ENCODE peak calls at places on chromosomes 6 and 20, in seven cellular contexts. M is progenitor cell of endocrine pancreas, O is Panc1, A is hippocampal formation, Y is GM20000, E is HT-29, C is NCI-H2081 treated with DMSO at 0.1 percent for 48 hours. X is an unnamed sample.
A peak's percentile ranks its signal among the peaks of the same experiment; 100 is the strongest.

GRCh38 chr20:49479785-49480184 is 2.7 kb downstream of the KCNB1 start:
- DNase-seq in M (no peak), O (no peak), A (no peak), Y (no peak), E (peak; percentile 36), C (no peak), X (no peak)

GRCh38 chr6:27608916-27609883 is 136.3 kb upstream of the ZNF184 start:
- DNase-seq in M (no peak), O (peak; percentile 91), A (no peak), Y (no peak), E (peak; percentile 76), C (no peak), X (no peak)

GRCh38 chr6:135858941-135859340 is 7.4 kb downstream of the PDE7B start:
- DNase-seq in M (no peak), O (no peak), A (no peak), Y (no peak), E (no peak), C (no peak), X (no peak)

GRCh38 chr6:3252369-3252768 is 6.4 kb upstream of the PSMG4 start:
- DNase-seq in M (no peak), O (no peak), A (no peak), Y (no peak), E (no peak), C (no peak), X (no peak)

GRCh38 chr6:156731436-156731835 is 45.7 kb upstream of the ARID1B start:
- DNase-seq in M (no peak), O (no peak), A (no peak), Y (no peak), E (no peak), C (peak; percentile 32), X (peak; percentile 78)

GRCh38 chr6:41453232-41453631 is 92.9 kb upstream of the FOXP4 start:
- DNase-seq in M (no peak), O (no peak), A (no peak), Y (no peak), E (no peak), C (no peak), X (no peak)

GRCh38 chr20:58891076-58891685 is 38.7 kb downstream of the GNAS start:
- DNase-seq in M (peak; percentile 61), O (no peak), A (peak; percentile 49), Y (peak; percentile 91), E (peak; percentile 84), C (no peak), X (no peak)

GRCh38 chr6:73156793-73157767 is 68.2 kb downstream of the KHDC1L start:
- DNase-seq in M (no peak), O (no peak), A (no peak), Y (no peak), E (no peak), C (no peak), X (no peak)

GRCh38 chr6:75600694-75601265 is 900 bp upstream of the SENP6 start:
- DNase-seq in M (no peak), O (no peak), A (no peak), Y (no peak), E (peak; percentile 23), C (no peak), X (no peak)

GRCh38 chr20:6299451-6299850 is 176.6 kb upstream of the FERMT1 start:
- DNase-seq in M (no peak), O (no peak), A (no peak), Y (no peak), E (no peak), C (no peak), X (no peak)

GRCh38 chr6:44198684-44199083 is 18.0 kb upstream of the MYMX start:
- DNase-seq in M (no peak), O (no peak), A (no peak), Y (no peak), E (no peak), C (no peak), X (no peak)

GRCh38 chr20:63054103-63054474 is 47.3 kb upstream of the BHLHE23 start:
- DNase-seq in M (no peak), O (no peak), A (no peak), Y (no peak), E (no peak), C (no peak), X (no peak)

GRCh38 chr20:20375862-20376261 is 8.0 kb downstream of the INSM1 start:
- DNase-seq in M (no peak), O (no peak), A (no peak), Y (no peak), E (no peak), C (peak; percentile 86), X (no peak)

GRCh38 chr20:50605136-50605535 is 86.2 kb downstream of the RIPOR3 start:
- DNase-seq in M (no peak), O (no peak), A (no peak), Y (no peak), E (no peak), C (no peak), X (no peak)

GRCh38 chr20:59082077-59082740 is 39.6 kb upstream of the PRELID3B start:
- DNase-seq in M (no peak), O (no peak), A (no peak), Y (no peak), E (peak; percentile 57), C (no peak), X (no peak)

GRCh38 chr6:42821846-42822245 is 40.0 kb downstream of the BICRAL start:
- DNase-seq in M (no peak), O (no peak), A (no peak), Y (no peak), E (no peak), C (no peak), X (no peak)

GRCh38 chr6:45441811-45442453 is 64.2 kb upstream of the SUPT3H start:
- DNase-seq in M (no peak), O (no peak), A (no peak), Y (no peak), E (no peak), C (no peak), X (no peak)

GRCh38 chr20:24657211-24657610 is 187.8 kb downstream of the SYNDIG1 start:
- DNase-seq in M (no peak), O (no peak), A (no peak), Y (no peak), E (no peak), C (no peak), X (no peak)

GRCh38 chr6:82506526-82506925 is 142.9 kb downstream of the TPBG start:
- DNase-seq in M (no peak), O (no peak), A (no peak), Y (no peak), E (no peak), C (no peak), X (no peak)

GRCh38 chr6:169654590-169655391 is 47.0 kb downstream of the WDR27 start:
- DNase-seq in M (peak; percentile 23), O (peak; percentile 24), A (peak; percentile 60), Y (peak; percentile 79), E (peak; percentile 43), C (no peak), X (peak; percentile 23)

GRCh38 chr6:26464014-26464413 is 6.3 kb downstream of the BTN2A1 start:
- DNase-seq in M (no peak), O (no peak), A (no peak), Y (no peak), E (no peak), C (no peak), X (no peak)

GRCh38 chr20:44068311-44068710 is 118.7 kb downstream of the JPH2 start:
- DNase-seq in M (no peak), O (no peak), A (no peak), Y (no peak), E (no peak), C (no peak), X (no peak)

GRCh38 chr6:74568851-74569250 is 637.0 kb downstream of the COL12A1 start:
- DNase-seq in M (no peak), O (no peak), A (no peak), Y (no peak), E (no peak), C (no peak), X (no peak)

GRCh38 chr6:155595264-155595663 is 139.6 kb upstream of the NOX3 start:
- DNase-seq in M (no peak), O (no peak), A (no peak), Y (no peak), E (no peak), C (no peak), X (no peak)

GRCh38 chr6:44224154-44224977 is 971 bp downstream of the SLC29A1 start:
- DNase-seq in M (no peak), O (no peak), A (no peak), Y (peak; percentile 55), E (peak; percentile 39), C (no peak), X (no peak)

GRCh38 chr20:33915726-33916331 is 77.9 kb upstream of the RALY start:
- DNase-seq in M (no peak), O (peak; percentile 18), A (no peak), Y (peak; percentile 58), E (peak; percentile 77), C (no peak), X (no peak)

GRCh38 chr6:167292301-167293087 is 1.4 kb downstream of the UNC93A start:
- DNase-seq in M (no peak), O (no peak), A (no peak), Y (no peak), E (no peak), C (no peak), X (no peak)

GRCh38 chr6:33641144-33641543 is 20.0 kb downstream of the ITPR3 start:
- DNase-seq in M (no peak), O (no peak), A (no peak), Y (no peak), E (no peak), C (no peak), X (no peak)

GRCh38 chr6:29887330-29887818 is 55.0 kb upstream of the HLA-A start:
- DNase-seq in M (no peak), O (no peak), A (no peak), Y (no peak), E (peak; percentile 16), C (no peak), X (no peak)

X was measured in NCI-H1436 treated with DMSO at 0.1 percent for 48 hours.